ENCODE peak calls at places on chromosome 14, in seven cellular contexts. F, Q, M, Y, N, Z and T are unnamed samples.
A peak's percentile ranks its signal among the peaks of the same experiment; 100 is the strongest.

GRCh38 chr14:31252865-31253264 is 45.3 kb upstream of the HECTD1 start:
- DNase-seq in Y (no peak), N (no peak), Q (no peak), F (no peak), Z (no peak), M (no peak), T (no peak)

GRCh38 chr14:102778616-102779351 is 1.5 kb downstream of the TRAF3 start:
- DNase-seq in Y (no peak), N (no peak), M (no peak), Q (no peak), Z (no peak), F (no peak), T (peak; percentile 11)

GRCh38 chr14:81625343-81625742 is 91.7 kb upstream of the SEL1L start:
- DNase-seq in F (no peak), N (no peak), Q (no peak), Y (peak; percentile 55), M (peak; percentile 4), Z (no peak), T (peak; percentile 34)

GRCh38 chr14:26290007-26290530 is 307.8 kb downstream of the NOVA1 start:
- DNase-seq in F (no peak), Q (no peak), N (no peak), Z (no peak), Y (peak; percentile 55), M (peak; percentile 82), T (no peak)

GRCh38 chr14:53517276-53517960 is 364.3 kb upstream of the DDHD1 start:
- DNase-seq in F (no peak), Z (no peak), N (no peak), Q (no peak), Y (no peak), M (no peak), T (no peak)

GRCh38 chr14:35412281-35413057 is 7.9 kb upstream of the NFKBIA start:
- DNase-seq in Q (no peak), M (peak; percentile 32), N (no peak), F (no peak), Z (no peak), Y (no peak), T (no peak)

GRCh38 chr14:74275265-74275841 is 27.4 kb downstream of the ABCD4 start:
- DNase-seq in M (peak; percentile 78), Q (no peak), N (no peak), Z (no peak), F (no peak), Y (peak; percentile 19), T (no peak)

GRCh38 chr14:73745571-73746539 is 31.7 kb upstream of the PNMA1 start:
- DNase-seq in F (no peak), M (no peak), Z (no peak), N (no peak), Q (peak; percentile 40), Y (no peak), T (no peak)

GRCh38 chr14:21494902-21495762 is 16.0 kb downstream of the METTL3 start:
- DNase-seq in Y (no peak), F (no peak), N (no peak), Z (no peak), M (peak; percentile 27), Q (no peak), T (no peak)

GRCh38 chr14:30874999-30875787 is 834 bp downstream of the COCH start:
- DNase-seq in Y (no peak), N (no peak), Q (peak; percentile 72), M (no peak), F (no peak), Z (peak; percentile 20), T (peak; percentile 60)

GRCh38 chr14:73764406-73764805 is 50.2 kb upstream of the PNMA1 start:
- DNase-seq in Z (no peak), Q (no peak), M (no peak), F (no peak), Y (no peak), N (no peak), T (no peak)

GRCh38 chr14:93971635-93972027 is 4.7 kb downstream of the ASB2 start:
- DNase-seq in N (no peak), Q (no peak), Z (no peak), Y (no peak), F (no peak), M (no peak), T (no peak)

GRCh38 chr14:37623552-37623951 is 28.1 kb downstream of the TTC6 start:
- DNase-seq in Z (peak; percentile 69), N (no peak), Y (peak; percentile 99), F (no peak), Q (no peak), M (peak; percentile 52), T (no peak)

GRCh38 chr14:31164115-31164514 is 43.5 kb downstream of the HECTD1 start:
- DNase-seq in F (no peak), N (no peak), Z (no peak), M (no peak), Q (no peak), Y (peak; percentile 53), T (no peak)

GRCh38 chr14:22848391-22849164 is 12.2 kb downstream of the MMP14 start:
- DNase-seq in Y (no peak), F (peak; percentile 85), N (peak; percentile 93), Q (peak; percentile 81), Z (no peak), M (peak; percentile 98), T (peak; percentile 40)

GRCh38 chr14:75492832-75493579 is 29.3 kb upstream of the BATF start:
- DNase-seq in M (no peak), N (no peak), F (no peak), Z (no peak), Y (no peak), Q (no peak), T (no peak)

GRCh38 chr14:67319142-67319541 is 40.5 kb downstream of the ATP6V1D start:
- DNase-seq in F (no peak), N (no peak), M (peak; percentile 8), Y (peak; percentile 74), Z (no peak), Q (no peak), T (no peak)

GRCh38 chr14:105340821-105341408 is 26.4 kb downstream of the PACS2 start:
- DNase-seq in N (no peak), Y (no peak), Q (no peak), M (no peak), F (no peak), Z (no peak), T (no peak)

GRCh38 chr14:66496911-66497310 is 10.7 kb downstream of the CCDC196 start:
- DNase-seq in N (no peak), F (no peak), Q (no peak), M (no peak), Y (no peak), Z (no peak), T (no peak)

GRCh38 chr14:69046468-69046867 is 67.4 kb upstream of the ACTN1 start:
- DNase-seq in Y (no peak), N (peak; percentile 79), Q (no peak), Z (peak; percentile 39), F (no peak), M (peak; percentile 94), T (no peak)

GRCh38 chr14:24861083-24861630 is 188.8 kb downstream of the STXBP6 start:
- DNase-seq in F (no peak), M (peak; percentile 46), N (no peak), Q (no peak), Y (no peak), Z (no peak), T (no peak)

GRCh38 chr14:24129410-24129998 is 955 bp upstream of the FITM1 start:
- DNase-seq in Q (no peak), Z (no peak), N (no peak), Y (no peak), M (no peak), F (no peak), T (no peak)

GRCh38 chr14:71103662-71104484 is 196.6 kb downstream of the PCNX1 start:
- DNase-seq in N (no peak), Y (peak; percentile 78), M (peak; percentile 85), Q (no peak), F (no peak), Z (no peak), T (peak; percentile 63)

GRCh38 chr14:99189201-99189801 is 82.7 kb downstream of the BCL11B start:
- DNase-seq in F (no peak), Q (peak; percentile 84), M (no peak), Y (no peak), Z (no peak), N (no peak), T (no peak)

GRCh38 chr14:68784995-68785816 is 7.7 kb downstream of the ZFP36L1 start:
- DNase-seq in Y (peak; percentile 87), N (peak; percentile 45), F (no peak), Q (peak; percentile 76), Z (no peak), M (peak; percentile 85), T (no peak)

GRCh38 chr14:50410921-50411320 is 14.2 kb upstream of the CDKL1 start:
- DNase-seq in F (no peak), Z (no peak), Y (peak; percentile 26), M (peak; percentile 73), Q (no peak), N (no peak), T (no peak)

GRCh38 chr14:69615471-69616407 is 4.3 kb downstream of the SUSD6 start:
- DNase-seq in M (peak; percentile 85), F (peak; percentile 35), Q (peak; percentile 81), N (peak; percentile 84), Y (no peak), Z (peak; percentile 31), T (peak; percentile 60)

DNA sequence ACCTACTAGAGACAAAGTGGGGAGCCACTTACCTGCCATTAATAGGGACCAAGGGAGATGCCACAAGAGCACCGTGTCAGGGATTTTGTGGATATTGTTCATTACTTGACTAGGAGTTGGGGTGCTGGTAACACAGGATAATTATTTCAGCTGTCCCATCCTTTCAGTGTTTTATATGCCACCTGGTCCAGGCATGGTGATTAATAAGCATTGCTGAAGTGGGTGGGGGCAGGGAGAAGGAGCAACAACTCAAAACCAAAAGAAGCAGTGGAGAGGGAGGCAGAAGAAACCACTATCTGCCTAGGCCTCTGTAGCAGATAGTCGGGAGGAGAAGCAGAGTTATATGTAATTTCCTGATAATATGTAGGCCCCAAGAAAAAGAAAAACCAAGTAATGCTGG is 184.6 kb downstream of the NPAS3 start:
- DNase-seq in Z (no peak), Q (no peak), M (no peak), F (no peak), N (no peak), Y (no peak), T (no peak)
- TF ChIP-seq CTCF in Z (no peak), Q (no peak), M (no peak), F (no peak), N (no peak), Y (no peak), T (no peak)

GRCh38 chr14:97299661-97300060 is 502.5 kb downstream of the VRK1 start:
- DNase-seq in M (no peak), F (no peak), Z (no peak), Y (no peak), N (no peak), Q (no peak), T (no peak)
- TF ChIP-seq CTCF in M (no peak), F (no peak), Z (no peak), Y (peak; percentile 47), N (no peak), Q (peak; percentile 22), T (peak; percentile 16)

GRCh38 chr14:60643443-60644402 is 5.6 kb downstream of the SIX1 start:
- DNase-seq in Q (no peak), M (no peak), N (no peak), Z (no peak), Y (no peak), F (no peak), T (no peak)
- TF ChIP-seq CTCF in Q (no peak), M (no peak), N (no peak), Z (no peak), Y (no peak), F (no peak), T (no peak)

GRCh38 chr14:49173765-49174373 is 412.3 kb downstream of the RPS29 start:
- DNase-seq in F (no peak), M (peak; percentile 83), Z (peak; percentile 37), Y (peak; percentile 88), Q (no peak), N (no peak), T (peak; percentile 41)
- TF ChIP-seq CTCF in F (no peak), M (peak; percentile 62), Z (peak; percentile 69), Y (peak; percentile 88), Q (peak; percentile 47), N (no peak), T (peak; percentile 69)